ENCODE peak calls at places on chromosomes 12 and 14, in ten cellular contexts. M is iris pigment epithelial cell; G is ELR; Y is hypothalamus; N is IMR-90; K is stimulated activated CD8-positive, alpha-beta memory T cell treated with anti-CD3 and anti-CD28 coated beads, Interleukin-7, amount 100 ng/mL, for 48 hours; R is GM12865; D is CD4-positive, alpha-beta T cell; S is T-cell; U is left lung. C is an unnamed sample.

GRCh38 chr12:127579446-127579845 is 687.5 kb upstream of the TMEM132C start:
- DNase-seq in M (no peak), G (no peak), Y (no peak), N (peak), K (no peak), R (no peak), D (no peak), S (no peak), U (no peak), C (no peak)

GRCh38 chr12:117595751-117596150 is 234.3 kb upstream of the NOS1 start:
- DNase-seq in M (no peak), G (no peak), Y (no peak), N (no peak), K (no peak), R (no peak), D (no peak), S (no peak), U (no peak), C (no peak)

GRCh38 chr12:80837342-80837978 is 100.3 kb downstream of the LIN7A start:
- DNase-seq in M (peak), G (peak), Y (no peak), N (peak), K (no peak), R (peak), D (no peak), S (no peak), U (no peak), C (no peak)

GRCh38 chr12:75130811-75131210 is 78.8 kb downstream of the KCNC2 start:
- DNase-seq in M (no peak), G (peak), Y (no peak), N (no peak), K (no peak), R (no peak), D (no peak), S (no peak), U (no peak), C (no peak)

GRCh38 chr12:25689996-25690501 is 137.0 kb upstream of the LMNTD1 start:
- DNase-seq in M (no peak), G (no peak), Y (no peak), N (no peak), K (no peak), R (no peak), D (no peak), S (no peak), U (no peak), C (no peak)

GRCh38 chr12:121990692-121991603 is 30.7 kb upstream of the BCL7A start:
- DNase-seq in M (peak), G (peak), Y (no peak), N (peak), K (peak), R (peak), D (no peak), S (no peak), U (peak), C (no peak)

GRCh38 chr14:67191768-67192290 is 2.6 kb downstream of the GARIN2 start:
- DNase-seq in M (peak), G (no peak), Y (no peak), N (peak), K (no peak), R (no peak), D (no peak), S (no peak), U (no peak), C (no peak)

GRCh38 chr12:106358410-106359241 is 1.1 kb downstream of the POLR3B start:
- DNase-seq in M (peak), G (peak), Y (no peak), N (peak), K (no peak), R (peak), D (no peak), S (no peak), U (peak), C (no peak)

GRCh38 chr14:52473557-52473956 is 78.7 kb downstream of the TXNDC16 start:
- DNase-seq in M (peak), G (peak), Y (no peak), N (peak), K (no peak), R (peak), D (no peak), S (no peak), U (no peak), C (no peak)

GRCh38 chr14:39812532-39813320 is 380.5 kb upstream of the FBXO33 start:
- DNase-seq in M (no peak), G (no peak), Y (no peak), N (no peak), K (no peak), R (peak), D (no peak), S (no peak), U (no peak), C (no peak)

GRCh38 chr14:58501214-58501816 is 73.8 kb downstream of the KIAA0586 start:
- DNase-seq in M (peak), G (peak), Y (no peak), N (peak), K (no peak), R (peak), D (peak), S (no peak), U (no peak), C (no peak)

GRCh38 chr14:69351911-69352310 is 46.2 kb downstream of the ERH start:
- DNase-seq in M (no peak), G (no peak), Y (no peak), N (no peak), K (no peak), R (no peak), D (no peak), S (no peak), U (no peak), C (no peak)

GRCh38 chr14:37246427-37246829 is 48.7 kb downstream of the MIPOL1 start:
- DNase-seq in M (peak), G (peak), Y (no peak), N (peak), K (no peak), R (peak), D (no peak), S (no peak), U (no peak), C (no peak)

GRCh38 chr14:103067231-103067954 is 10.0 kb upstream of the CDC42BPB start:
- DNase-seq in M (no peak), G (peak), Y (no peak), N (peak), K (no peak), R (no peak), D (no peak), S (no peak), U (no peak), C (no peak)